ENCODE peak calls at places on chromosomes 16 and 17, in six cellular contexts. D is PC-3, M is endothelial cell, A is nucleus accumbens, N is HS-5, L is KG1. T is an unnamed sample.
A peak's percentile ranks its signal among the peaks of the same experiment; 100 is the strongest.

GRCh38 chr16:70544548-70544947 is 20.9 kb downstream of the SF3B3 start:
- DNase-seq in D (no peak), M (no peak), A (no peak), N (no peak), L (no peak), T (no peak)

GRCh38 chr16:50881953-50882352 is 140.1 kb downstream of the CYLD start:
- DNase-seq in D (peak; percentile 2), M (no peak), A (no peak), N (no peak), L (no peak), T (no peak)

GRCh38 chr17:29179232-29180036 is 764 bp downstream of the MYO18A start:
- DNase-seq in D (peak; percentile 61), M (peak; percentile 53), A (peak; percentile 46), N (no peak), L (no peak), T (peak; percentile 29)

GRCh38 chr16:79429276-79430128 is 171.0 kb downstream of the MAF start:
- DNase-seq in D (no peak), M (no peak), A (no peak), N (no peak), L (no peak), T (no peak)

GRCh38 chr16:57592591-57593003 is 35.8 kb upstream of the ADGRG1 start:
- DNase-seq in D (no peak), M (no peak), A (no peak), N (no peak), L (peak; percentile 47), T (no peak)

GRCh38 chr16:80720759-80721470 is 83.5 kb downstream of the CDYL2 start:
- DNase-seq in D (no peak), M (no peak), A (no peak), N (no peak), L (no peak), T (no peak)

GRCh38 chr17:79513805-79514535 is 96.9 kb downstream of the RBFOX3 start:
- DNase-seq in D (no peak), M (no peak), A (no peak), N (no peak), L (no peak), T (no peak)

GRCh38 chr16:56351481-56351880 is 73.9 kb downstream of the AMFR start:
- DNase-seq in D (no peak), M (no peak), A (no peak), N (no peak), L (no peak), T (no peak)

GRCh38 chr16:9665851-9666271 is 516.4 kb downstream of the GRIN2A start:
- DNase-seq in D (peak; percentile 34), M (no peak), A (no peak), N (no peak), L (no peak), T (no peak)

GRCh38 chr17:27065588-27065987 is 228.3 kb upstream of the WSB1 start:
- DNase-seq in D (no peak), M (no peak), A (no peak), N (no peak), L (no peak), T (no peak)

GRCh38 chr17:65535777-65536572 is 25.5 kb downstream of the AXIN2 start:
- DNase-seq in D (no peak), M (no peak), A (no peak), N (no peak), L (no peak), T (no peak)

GRCh38 chr17:67671492-67671891 is 46.2 kb upstream of the NOL11 start:
- DNase-seq in D (no peak), M (no peak), A (no peak), N (no peak), L (no peak), T (no peak)

GRCh38 chr17:6940186-6940649 is 55.6 kb upstream of the ALOX12 start:
- DNase-seq in D (no peak), M (no peak), A (no peak), N (no peak), L (no peak), T (no peak)

GRCh38 chr17:48646183-48647102 is 20.3 kb upstream of the HOXB9 start:
- DNase-seq in D (no peak), M (no peak), A (no peak), N (no peak), L (no peak), T (peak; percentile 70)

GRCh38 chr17:80959330-80960036 is 32.2 kb upstream of the CHMP6 start:
- DNase-seq in D (peak; percentile 45), M (no peak), A (peak; percentile 56), N (no peak), L (no peak), T (no peak)

GRCh38 chr17:74240637-74241036 is 27.3 kb downstream of the TTYH2 start:
- DNase-seq in D (no peak), M (no peak), A (no peak), N (no peak), L (no peak), T (no peak)

GRCh38 chr17:16912021-16912962 is 59.6 kb downstream of the TNFRSF13B start:
- DNase-seq in D (no peak), M (no peak), A (no peak), N (no peak), L (no peak), T (no peak)

GRCh38 chr17:382644-383533 is 30.3 kb upstream of the RPH3AL start:
- DNase-seq in D (no peak), M (no peak), A (no peak), N (no peak), L (no peak), T (no peak)

GRCh38 chr17:68576137-68576536 is 25.0 kb downstream of the FAM20A start:
- DNase-seq in D (no peak), M (no peak), A (no peak), N (no peak), L (no peak), T (no peak)

GRCh38 chr16:10558746-10559641 is 21.4 kb downstream of the EMP2 start:
- DNase-seq in D (peak; percentile 62), M (no peak), A (peak; percentile 9), N (no peak), L (no peak), T (no peak)

GRCh38 chr17:79360196-79360595 is 250.7 kb downstream of the RBFOX3 start:
- DNase-seq in D (no peak), M (no peak), A (no peak), N (no peak), L (no peak), T (no peak)

GRCh38 chr17:61510991-61511390 is 58.8 kb downstream of the TBX4 start:
- DNase-seq in D (no peak), M (no peak), A (no peak), N (no peak), L (no peak), T (no peak)